ENCODE peak calls at places on chromosomes 2 and 18, in seven cellular contexts. One of them, this sample, is unnamed.

GRCh38 chr2:15117409-15118030 is 443.6 kb downstream of the NBAS start:
- DNase-seq in hepatocyte: no peak
- DNase-seq in uterus: no peak
- DNase-seq in GM23338: no peak
- DNase-seq in HCT116: no peak
- DNase-seq in adrenal gland: no peak
- DNase-seq in OCI-LY7: no peak
- DNase-seq in this sample: no peak

GRCh38 chr2:2875831-2876230 is 501.8 kb downstream of the EIPR1 start:
- DNase-seq in hepatocyte: no peak
- DNase-seq in uterus: no peak
- DNase-seq in GM23338: no peak
- DNase-seq in HCT116: no peak
- DNase-seq in adrenal gland: no peak
- DNase-seq in OCI-LY7: no peak
- DNase-seq in this sample: no peak

GRCh38 chr2:231877533-231878456 is 48.4 kb downstream of the NPPC start:
- DNase-seq in hepatocyte: no peak
- DNase-seq in uterus: no peak
- DNase-seq in GM23338: peak; percentile 39
- DNase-seq in HCT116: no peak
- DNase-seq in adrenal gland: no peak
- DNase-seq in OCI-LY7: no peak
- DNase-seq in this sample: no peak

GRCh38 chr18:4125939-4126250 is 329.2 kb downstream of the DLGAP1 start:
- DNase-seq in hepatocyte: no peak
- DNase-seq in uterus: no peak
- DNase-seq in GM23338: peak; percentile 36
- DNase-seq in HCT116: no peak
- DNase-seq in adrenal gland: no peak
- DNase-seq in OCI-LY7: no peak
- DNase-seq in this sample: no peak

GRCh38 chr2:151669585-151670081 is 64.6 kb downstream of the NEB start:
- DNase-seq in hepatocyte: no peak
- DNase-seq in uterus: no peak
- DNase-seq in GM23338: peak; percentile 43
- DNase-seq in HCT116: no peak
- DNase-seq in adrenal gland: no peak
- DNase-seq in OCI-LY7: no peak
- DNase-seq in this sample: no peak

GRCh38 chr18:8701546-8702118 is 3.7 kb upstream of the MTCL1 start:
- DNase-seq in hepatocyte: peak; percentile 58
- DNase-seq in uterus: no peak
- DNase-seq in GM23338: no peak
- DNase-seq in HCT116: no peak
- DNase-seq in adrenal gland: no peak
- DNase-seq in OCI-LY7: no peak
- DNase-seq in this sample: no peak

GRCh38 chr2:217150236-217150635 is 290.4 kb upstream of the TNP1 start:
- DNase-seq in hepatocyte: no peak
- DNase-seq in uterus: no peak
- DNase-seq in GM23338: no peak
- DNase-seq in HCT116: no peak
- DNase-seq in adrenal gland: no peak
- DNase-seq in OCI-LY7: no peak
- DNase-seq in this sample: no peak

GRCh38 chr2:74849228-74849892 is 15.4 kb downstream of the HK2 start:
- DNase-seq in hepatocyte: no peak
- DNase-seq in uterus: no peak
- DNase-seq in GM23338: peak; percentile 77
- DNase-seq in HCT116: no peak
- DNase-seq in adrenal gland: no peak
- DNase-seq in OCI-LY7: peak; percentile 80
- DNase-seq in this sample: no peak

GRCh38 chr2:226953206-226953605 is 117.4 kb downstream of the RHBDD1 start:
- DNase-seq in hepatocyte: no peak
- DNase-seq in uterus: no peak
- DNase-seq in GM23338: no peak
- DNase-seq in HCT116: no peak
- DNase-seq in adrenal gland: no peak
- DNase-seq in OCI-LY7: no peak
- DNase-seq in this sample: no peak

GRCh38 chr2:128069769-128070168 is 21.2 kb upstream of the UGGT1 start:
- DNase-seq in hepatocyte: no peak
- DNase-seq in uterus: no peak
- DNase-seq in GM23338: no peak
- DNase-seq in HCT116: no peak
- DNase-seq in adrenal gland: peak; percentile 43
- DNase-seq in OCI-LY7: no peak
- DNase-seq in this sample: no peak

GRCh38 chr2:106232633-106233032 is 38.5 kb upstream of the UXS1 start:
- DNase-seq in hepatocyte: no peak
- DNase-seq in uterus: no peak
- DNase-seq in GM23338: no peak
- DNase-seq in HCT116: no peak
- DNase-seq in adrenal gland: no peak
- DNase-seq in OCI-LY7: no peak
- DNase-seq in this sample: no peak

GRCh38 chr18:45590060-45590537 is 25.2 kb upstream of the SLC14A2 start:
- DNase-seq in hepatocyte: peak; percentile 30
- DNase-seq in uterus: peak; percentile 56
- DNase-seq in GM23338: no peak
- DNase-seq in HCT116: no peak
- DNase-seq in adrenal gland: no peak
- DNase-seq in OCI-LY7: no peak
- DNase-seq in this sample: no peak

DNA sequence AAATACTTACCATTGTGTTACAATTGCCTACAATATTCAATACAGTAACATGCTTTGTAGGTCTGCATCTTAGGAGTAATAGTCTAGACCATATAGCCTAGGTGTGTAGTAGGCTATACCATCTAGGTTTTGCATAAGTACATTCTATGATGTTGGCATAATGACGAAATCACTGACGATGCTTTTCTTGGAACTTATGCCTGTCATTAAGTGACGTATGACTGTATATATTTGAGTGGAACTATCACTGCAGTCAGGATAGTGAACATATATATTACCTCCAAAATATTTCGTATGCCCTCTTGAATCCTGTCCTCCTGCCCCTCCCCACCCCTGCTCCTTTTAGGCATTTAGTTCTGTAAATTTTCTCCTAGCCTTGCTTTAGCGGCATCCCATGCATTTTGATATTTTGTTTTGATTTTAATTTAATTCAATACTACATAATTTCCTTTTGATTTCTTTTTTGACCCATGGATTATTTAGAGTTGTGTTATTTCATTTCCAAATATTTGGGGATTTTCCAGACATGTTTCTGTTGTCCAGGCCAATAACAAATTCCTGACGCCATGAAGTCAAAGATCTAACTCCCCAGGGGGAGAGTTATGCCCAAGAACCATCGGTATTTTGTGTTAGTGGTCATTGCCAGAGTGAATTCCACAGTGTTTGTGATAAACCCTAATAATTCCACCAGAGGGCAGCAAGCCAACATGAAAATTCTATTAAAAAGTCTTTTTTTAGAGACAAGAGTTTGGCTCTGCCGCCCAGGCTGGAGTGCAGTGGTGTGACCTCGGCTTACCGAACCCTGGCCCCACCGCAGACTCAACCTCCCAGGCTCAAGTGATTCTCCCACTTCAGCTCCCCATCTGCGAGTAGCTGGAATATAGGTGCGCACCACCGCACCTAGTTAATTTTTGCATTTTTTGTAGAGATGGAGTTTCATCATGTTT is 24.2 kb upstream of the CASP8 start:
- DNase-seq in hepatocyte: peak; percentile 83
- DNase-seq in uterus: peak; percentile 44
- DNase-seq in GM23338: peak; percentile 86
- DNase-seq in HCT116: no peak
- DNase-seq in adrenal gland: peak; percentile 75
- DNase-seq in OCI-LY7: peak; percentile 83
- DNase-seq in this sample: peak; percentile 48
- H3K4me1 ChIP-seq in hepatocyte: peaks cover 4% of the 10 kb centered on the region
- H3K4me1 ChIP-seq in uterus: no peaks in the 10 kb centered on the region
- H3K4me1 ChIP-seq in GM23338: no peaks in the 10 kb centered on the region
- H3K4me1 ChIP-seq in HCT116: peaks cover 22% of the 10 kb centered on the region
- H3K4me1 ChIP-seq in adrenal gland: peaks cover 33% of the 10 kb centered on the region
- H3K4me1 ChIP-seq in OCI-LY7: peaks cover 30% of the 10 kb centered on the region
- H3K4me1 ChIP-seq in this sample: peaks cover 5% of the 10 kb centered on the region

DNA sequence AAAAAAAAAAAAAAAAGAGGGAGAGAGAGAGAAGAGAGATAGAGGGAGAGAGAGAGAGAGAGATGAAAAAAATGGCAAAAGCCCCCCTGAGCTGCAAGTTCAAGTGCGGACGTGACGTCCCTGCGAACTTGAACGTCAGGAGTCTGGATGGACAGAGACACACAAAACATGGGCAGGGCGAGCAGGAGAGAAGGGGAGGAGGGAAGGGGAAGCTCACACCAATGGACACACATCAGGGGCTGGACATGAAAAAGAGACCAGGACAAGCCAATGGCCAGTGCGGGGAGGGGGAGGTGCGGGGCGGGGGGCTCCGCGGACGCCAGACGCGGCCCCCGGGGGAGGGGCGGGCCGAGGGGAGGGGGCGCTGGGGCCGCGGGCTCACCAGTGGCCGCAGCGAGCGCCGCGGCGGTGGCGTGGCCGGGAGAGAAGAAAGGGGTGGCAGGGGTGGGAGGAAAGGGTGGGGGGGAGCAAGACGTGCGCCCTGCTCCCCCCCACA is at the start of gene BCL11A:
- DNase-seq in hepatocyte: peak; percentile 89
- DNase-seq in uterus: no peak
- DNase-seq in GM23338: peak; percentile 89
- DNase-seq in HCT116: peak; percentile 57
- DNase-seq in adrenal gland: peak; percentile 73
- DNase-seq in OCI-LY7: peak; percentile 89
- DNase-seq in this sample: peak; percentile 33
- H3K4me1 ChIP-seq in hepatocyte: peaks cover 24% of the 10 kb centered on the region
- H3K4me1 ChIP-seq in uterus: no peaks in the 10 kb centered on the region
- H3K4me1 ChIP-seq in GM23338: peaks cover 14% of the 10 kb centered on the region
- H3K4me1 ChIP-seq in HCT116: peaks cover 36% of the 10 kb centered on the region
- H3K4me1 ChIP-seq in adrenal gland: peaks cover 62% of the 10 kb centered on the region
- H3K4me1 ChIP-seq in OCI-LY7: peaks cover 17% of the 10 kb centered on the region
- H3K4me1 ChIP-seq in this sample: peaks cover 4% of the 10 kb centered on the region

DNA sequence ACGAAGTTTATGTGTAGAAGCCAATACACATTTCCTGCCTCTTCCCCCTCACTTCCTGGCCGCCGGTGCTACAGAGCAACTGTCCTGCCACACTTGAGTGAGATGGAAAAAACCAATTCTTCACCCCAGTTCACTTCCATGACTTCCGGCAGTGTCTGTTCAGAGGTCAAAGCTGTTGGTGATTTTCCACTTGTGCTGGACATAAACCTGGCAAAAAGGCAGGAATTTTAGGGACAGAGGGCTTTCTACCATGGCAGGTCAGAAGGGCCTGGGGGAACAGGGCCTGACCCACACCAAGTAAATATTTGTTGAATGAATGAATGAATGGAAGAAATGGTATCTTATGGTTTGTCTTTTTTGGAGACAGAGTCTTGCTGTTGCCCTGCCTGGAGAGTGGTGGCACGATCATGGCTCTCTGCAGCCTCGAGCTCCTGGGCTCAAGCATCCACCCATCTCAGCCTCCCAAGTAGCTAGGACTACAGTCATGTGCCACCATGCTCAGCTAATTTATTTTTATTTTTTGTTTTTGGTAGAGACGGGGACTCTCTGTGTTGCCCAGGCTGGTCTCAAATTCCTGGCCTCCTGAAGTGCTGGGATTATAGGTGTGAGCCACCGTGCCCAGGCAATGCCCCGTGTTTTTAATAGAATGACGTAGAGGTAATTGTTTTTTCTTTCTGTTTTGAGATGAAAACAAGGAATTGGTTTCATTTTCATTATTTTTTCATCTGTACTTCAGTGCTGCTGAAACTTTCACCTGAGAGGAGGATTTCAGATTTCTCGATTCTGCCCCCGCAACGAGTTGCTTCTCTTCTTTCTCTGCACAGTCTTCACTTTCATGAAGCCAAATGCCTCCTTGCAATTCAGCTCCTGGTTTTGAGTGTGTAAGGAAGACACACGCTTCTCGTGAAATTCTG is 48.0 kb upstream of the LPIN2 start:
- DNase-seq in hepatocyte: no peak
- DNase-seq in uterus: no peak
- DNase-seq in GM23338: no peak
- DNase-seq in HCT116: no peak
- DNase-seq in adrenal gland: peak; percentile 45
- DNase-seq in OCI-LY7: peak; percentile 29
- DNase-seq in this sample: no peak
- H3K4me1 ChIP-seq in hepatocyte: peaks cover 11% of the 10 kb centered on the region
- H3K4me1 ChIP-seq in uterus: no peaks in the 10 kb centered on the region
- H3K4me1 ChIP-seq in GM23338: peaks cover 5% of the 10 kb centered on the region
- H3K4me1 ChIP-seq in HCT116: no peaks in the 10 kb centered on the region
- H3K4me1 ChIP-seq in adrenal gland: peaks cover 20% of the 10 kb centered on the region
- H3K4me1 ChIP-seq in OCI-LY7: peaks cover 7% of the 10 kb centered on the region
- H3K4me1 ChIP-seq in this sample: no peaks in the 10 kb centered on the region

DNA sequence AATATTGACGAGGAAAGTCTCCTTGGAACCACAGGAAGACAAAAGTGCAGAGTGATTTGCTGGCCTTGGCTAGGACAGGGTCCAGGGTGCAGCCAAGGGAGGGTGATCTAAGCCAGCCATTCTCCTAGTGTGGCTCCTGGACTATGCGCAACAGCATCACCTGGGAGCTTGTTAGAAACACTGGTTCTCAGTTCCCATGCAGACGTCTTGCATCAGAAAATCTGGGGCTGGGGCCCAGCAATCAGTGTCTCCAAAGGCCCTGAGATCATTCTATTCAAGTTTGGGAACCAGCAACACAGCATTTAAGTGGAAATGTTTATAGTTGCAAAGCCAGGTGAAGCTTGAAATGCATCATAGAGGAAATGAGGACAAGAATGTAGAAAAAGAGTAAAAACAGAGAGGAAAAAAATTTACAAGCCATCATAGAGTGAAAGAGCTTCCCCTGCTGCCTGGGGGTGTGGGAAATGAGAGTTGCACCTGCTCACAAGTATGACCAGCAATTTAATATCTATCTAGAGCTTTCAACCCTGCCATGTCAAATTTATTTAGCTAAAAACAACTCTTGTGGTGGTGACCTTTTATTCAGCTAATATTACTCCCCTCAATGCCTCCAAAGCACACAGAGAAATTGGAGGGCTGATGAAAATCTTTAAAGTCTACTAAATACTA is 54.4 kb upstream of the SEC11C start:
- DNase-seq in hepatocyte: no peak
- DNase-seq in uterus: no peak
- DNase-seq in GM23338: no peak
- DNase-seq in HCT116: no peak
- DNase-seq in adrenal gland: no peak
- DNase-seq in OCI-LY7: peak; percentile 34
- DNase-seq in this sample: no peak
- H3K4me1 ChIP-seq in hepatocyte: no peaks in the 10 kb centered on the region
- H3K4me1 ChIP-seq in uterus: no peaks in the 10 kb centered on the region
- H3K4me1 ChIP-seq in GM23338: no peaks in the 10 kb centered on the region
- H3K4me1 ChIP-seq in HCT116: no peaks in the 10 kb centered on the region
- H3K4me1 ChIP-seq in adrenal gland: no peaks in the 10 kb centered on the region
- H3K4me1 ChIP-seq in OCI-LY7: peaks cover 32% of the 10 kb centered on the region
- H3K4me1 ChIP-seq in this sample: no peaks in the 10 kb centered on the region

DNA sequence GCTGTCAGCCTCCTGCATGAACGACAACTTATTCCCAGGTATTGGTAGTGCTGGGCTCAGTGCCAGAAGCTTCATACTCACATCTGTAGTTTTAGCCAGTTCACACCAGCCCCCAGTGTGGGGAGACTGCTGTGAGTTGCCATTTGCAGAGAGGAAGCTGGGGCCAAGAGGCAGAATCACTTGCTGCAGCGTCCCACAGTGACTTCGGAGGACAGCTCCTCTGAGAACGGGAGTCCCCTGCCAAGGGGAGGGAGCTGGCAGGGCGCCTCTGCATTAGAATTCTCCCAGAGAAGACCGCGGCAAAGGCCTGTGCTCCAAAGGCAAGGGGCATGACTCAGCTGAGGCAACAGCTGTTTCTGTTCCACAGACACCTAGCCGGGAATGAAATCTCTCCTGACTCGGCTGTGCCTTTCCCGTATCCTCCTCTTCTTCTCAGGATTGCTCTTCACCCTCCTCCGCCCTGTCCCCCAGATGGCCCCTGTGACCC is 17.8 kb downstream of the MAL start:
- DNase-seq in hepatocyte: peak; percentile 23
- DNase-seq in uterus: peak; percentile 44
- DNase-seq in GM23338: no peak
- DNase-seq in HCT116: no peak
- DNase-seq in adrenal gland: peak; percentile 89
- DNase-seq in OCI-LY7: no peak
- DNase-seq in this sample: no peak
- H3K4me1 ChIP-seq in hepatocyte: no peaks in the 10 kb centered on the region
- H3K4me1 ChIP-seq in uterus: no peaks in the 10 kb centered on the region
- H3K4me1 ChIP-seq in GM23338: no peaks in the 10 kb centered on the region
- H3K4me1 ChIP-seq in HCT116: no peaks in the 10 kb centered on the region
- H3K4me1 ChIP-seq in adrenal gland: no peaks in the 10 kb centered on the region
- H3K4me1 ChIP-seq in OCI-LY7: no peaks in the 10 kb centered on the region
- H3K4me1 ChIP-seq in this sample: no peaks in the 10 kb centered on the region

This sample was measured in ovary.